ENCODE peak calls at places on chromosomes 5 and 9, in six cellular contexts. S, E, O, Y, K and A are unnamed samples.

GRCh38 chr5:2253063-2253653 is 370.4 kb upstream of the IRX4 start:
- DNase-seq in S (no peak), Y (no peak), E (no peak), K (no peak), O (no peak), A (no peak)

GRCh38 chr9:133257398-133258053 is 17.5 kb downstream of the ABO start:
- DNase-seq in K (no peak), Y (no peak), O (no peak), S (no peak), E (peak), A (no peak)

GRCh38 chr9:36448017-36448416 is 47.9 kb upstream of the RNF38 start:
- DNase-seq in E (no peak), O (no peak), K (no peak), S (no peak), Y (no peak), A (no peak)

GRCh38 chr5:175710361-175710760 is 52.5 kb downstream of the HRH2 start:
- DNase-seq in Y (no peak), S (no peak), K (no peak), O (peak), E (no peak), A (no peak)

GRCh38 chr5:177370488-177371119 is 12.9 kb downstream of the RGS14 start:
- DNase-seq in K (peak), O (peak), E (peak), Y (peak), S (no peak), A (peak)

GRCh38 chr9:135702002-135702721 is at the start of gene KCNT1:
- DNase-seq in K (peak), E (peak), S (peak), Y (peak), O (peak), A (no peak)

GRCh38 chr9:109640232-109641078 is 139.5 kb upstream of the PALM2AKAP2 start:
- DNase-seq in S (peak), Y (peak), E (peak), K (peak), O (peak), A (peak)

GRCh38 chr5:43231977-43232376 is 40.0 kb downstream of the NIM1K start:
- DNase-seq in O (no peak), K (no peak), Y (no peak), S (no peak), E (no peak), A (no peak)

GRCh38 chr5:158812381-158812780 is 287.3 kb downstream of the EBF1 start:
- DNase-seq in O (no peak), S (no peak), Y (no peak), K (no peak), E (peak), A (no peak)

GRCh38 chr5:38738898-38739743 is 106.7 kb upstream of the OSMR start:
- DNase-seq in E (no peak), S (no peak), O (no peak), Y (no peak), K (peak), A (no peak)

GRCh38 chr5:141560725-141561483 is 57.9 kb downstream of the DIAPH1 start:
- DNase-seq in E (peak), K (peak), Y (peak), O (peak), S (peak), A (peak)

GRCh38 chr9:37215456-37216229 is 95.3 kb downstream of the ZCCHC7 start:
- DNase-seq in E (no peak), S (no peak), Y (peak), K (no peak), O (no peak), A (no peak)

GRCh38 chr5:61394078-61394701 is 62.1 kb downstream of the ZSWIM6 start:
- DNase-seq in E (no peak), Y (no peak), K (no peak), S (no peak), O (no peak), A (no peak)

GRCh38 chr9:83384214-83384613 is 154.0 kb downstream of the FRMD3 start:
- DNase-seq in S (no peak), E (no peak), Y (no peak), K (no peak), O (no peak), A (no peak)